ENCODE peak calls at places on chromosomes 5 and 9, in six cellular contexts. C, V, J, D, T and H are unnamed samples.

GRCh38 chr9:129555512-129556203 is 65.2 kb downstream of the C9orf50 start:
- DNase-seq in V (no peak), J (no peak), T (no peak), D (no peak), C (no peak), H (no peak)

GRCh38 chr5:2178071-2178477 is 295.3 kb upstream of the IRX4 start:
- DNase-seq in V (no peak), T (no peak), D (no peak), J (no peak), C (no peak), H (no peak)

GRCh38 chr9:134026561-134026960 is 1.3 kb downstream of the BRD3OS start:
- DNase-seq in J (no peak), T (no peak), C (no peak), V (no peak), D (no peak), H (no peak)

GRCh38 chr5:18236386-18236785 is 602.1 kb downstream of the TAF11L14 start:
- DNase-seq in T (no peak), V (peak; percentile 16), J (peak; percentile 16), D (no peak), C (no peak), H (no peak)

GRCh38 chr5:146188358-146188757 is 5.9 kb upstream of the LARS1 start:
- DNase-seq in V (peak; percentile 87), T (no peak), D (no peak), C (no peak), J (peak; percentile 94), H (no peak)

GRCh38 chr9:120921751-120922181 is 4.8 kb downstream of the TRAF1 start:
- DNase-seq in C (no peak), T (no peak), J (no peak), D (no peak), V (no peak), H (no peak)

GRCh38 chr5:44321176-44321575 is 68.0 kb downstream of the FGF10 start:
- DNase-seq in T (no peak), J (no peak), C (no peak), V (no peak), D (no peak), H (no peak)

GRCh38 chr5:112604741-112605390 is 132.8 kb upstream of the APC start:
- DNase-seq in D (no peak), J (peak; percentile 13), V (no peak), C (no peak), T (peak; percentile 42), H (no peak)

GRCh38 chr5:167767775-167768174 is 523.7 kb upstream of the WWC1 start:
- DNase-seq in T (no peak), J (no peak), D (no peak), C (no peak), V (no peak), H (no peak)

GRCh38 chr5:172380992-172381643 is 73.2 kb downstream of the SH3PXD2B start:
- DNase-seq in J (no peak), C (no peak), D (no peak), V (no peak), T (no peak), H (peak; percentile 80)

GRCh38 chr5:51202161-51202560 is 181.1 kb upstream of the ISL1 start:
- DNase-seq in T (no peak), J (no peak), D (no peak), V (no peak), C (no peak), H (peak; percentile 41)

GRCh38 chr5:42858031-42858643 is 46.4 kb upstream of the SELENOP start:
- DNase-seq in C (no peak), D (no peak), T (peak; percentile 18), J (no peak), V (no peak), H (peak; percentile 7)